ENCODE peak calls at places on chromosomes 3 and 15, in seven cellular contexts. P, G, R, M, V, T and F are unnamed samples.

GRCh38 chr3:50190921-50191660 is at the start of gene GNAT1:
- DNase-seq in P (no peak), G (no peak), R (no peak), M (no peak), V (no peak), T (no peak), F (no peak)

GRCh38 chr15:28885630-28886430 is at the start of gene APBA2:
- DNase-seq in P (no peak), G (no peak), R (peak; percentile 60), M (peak; percentile 2), V (no peak), T (no peak), F (no peak)

GRCh38 chr15:81500081-81500480 is 126.1 kb upstream of the TMC3 start:
- DNase-seq in P (no peak), G (no peak), R (no peak), M (no peak), V (no peak), T (no peak), F (no peak)

GRCh38 chr3:14907043-14907966 is 40.1 kb upstream of the NR2C2 start:
- DNase-seq in P (no peak), G (peak; percentile 52), R (no peak), M (no peak), V (no peak), T (peak; percentile 31), F (no peak)

GRCh38 chr15:85706779-85707518 is 87.8 kb downstream of the KLHL25 start:
- DNase-seq in P (peak; percentile 49), G (no peak), R (peak; percentile 87), M (peak; percentile 42), V (no peak), T (peak; percentile 76), F (no peak)

GRCh38 chr15:43330780-43331086 is 360 bp upstream of the LCMT2 start:
- DNase-seq in P (no peak), G (no peak), R (no peak), M (no peak), V (no peak), T (no peak), F (no peak)

GRCh38 chr15:95937128-95937528 is 393.4 kb upstream of the NR2F2 start:
- DNase-seq in P (no peak), G (no peak), R (no peak), M (no peak), V (no peak), T (no peak), F (no peak)

GRCh38 chr3:59514865-59515482 is 465.1 kb upstream of the CFAP20DC start:
- DNase-seq in P (no peak), G (no peak), R (no peak), M (no peak), V (no peak), T (no peak), F (no peak)

GRCh38 chr15:101049282-101049681 is 130.1 kb downstream of the LRRK1 start:
- DNase-seq in P (no peak), G (no peak), R (no peak), M (no peak), V (no peak), T (no peak), F (no peak)

GRCh38 chr3:188539631-188540194 is 385.8 kb downstream of the LPP start:
- DNase-seq in P (no peak), G (no peak), R (no peak), M (no peak), V (no peak), T (no peak), F (no peak)

GRCh38 chr3:188533612-188534357 is 379.8 kb downstream of the LPP start:
- DNase-seq in P (no peak), G (no peak), R (no peak), M (no peak), V (no peak), T (no peak), F (no peak)

GRCh38 chr3:188531210-188531609 is 377.3 kb downstream of the LPP start:
- DNase-seq in P (no peak), G (no peak), R (no peak), M (no peak), V (no peak), T (no peak), F (no peak)

GRCh38 chr3:188533172-188533571 is 379.2 kb downstream of the LPP start:
- DNase-seq in P (no peak), G (no peak), R (peak; percentile 1), M (no peak), V (no peak), T (no peak), F (no peak)

DNA sequence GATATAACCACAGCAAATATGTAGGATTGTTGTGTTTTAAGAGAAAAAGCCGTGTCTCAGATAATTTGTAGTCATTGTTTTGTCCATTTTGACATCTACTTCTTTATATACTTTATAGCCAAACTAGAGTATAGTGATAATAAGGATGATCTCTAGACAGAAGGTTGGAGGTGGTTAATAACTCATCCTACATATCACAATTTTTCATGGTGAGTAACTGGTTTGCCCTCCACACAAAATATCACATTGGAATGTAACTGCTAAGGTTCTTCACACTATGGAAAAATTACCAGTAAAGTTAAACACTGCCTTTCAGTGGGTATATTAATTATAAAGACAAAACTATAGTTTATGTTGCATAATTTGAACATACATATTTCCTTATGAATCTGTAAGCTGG is 380.7 kb downstream of the LPP start:
- DNase-seq in P (no peak), G (no peak), R (no peak), M (no peak), V (no peak), T (no peak), F (no peak)
- H3K27ac ChIP-seq in P (no peak overlapping the region), G (no peak overlapping the region), R (no peak overlapping the region), M (no peak overlapping the region), V (no peak overlapping the region), T (no peak overlapping the region), F (no peak overlapping the region)

GRCh38 chr3:112638327-112639020 is 2.5 kb downstream of the CCDC80 start:
- DNase-seq in P (peak; percentile 63), G (peak; percentile 39), R (no peak), M (no peak), V (no peak), T (no peak), F (no peak)

GRCh38 chr3:112642912-112643506 is 2.1 kb upstream of the CCDC80 start:
- DNase-seq in P (peak; percentile 87), G (peak; percentile 80), R (peak; percentile 81), M (peak; percentile 65), V (peak; percentile 67), T (peak; percentile 87), F (peak; percentile 83)

GRCh38 chr3:112639451-112640332 is 1.3 kb downstream of the CCDC80 start:
- DNase-seq in P (peak; percentile 40), G (no peak), R (no peak), M (no peak), V (no peak), T (no peak), F (no peak)

GRCh38 chr3:112640864-112641751 is at the start of gene CCDC80:
- DNase-seq in P (peak; percentile 20), G (no peak), R (no peak), M (no peak), V (no peak), T (no peak), F (no peak)

DNA sequence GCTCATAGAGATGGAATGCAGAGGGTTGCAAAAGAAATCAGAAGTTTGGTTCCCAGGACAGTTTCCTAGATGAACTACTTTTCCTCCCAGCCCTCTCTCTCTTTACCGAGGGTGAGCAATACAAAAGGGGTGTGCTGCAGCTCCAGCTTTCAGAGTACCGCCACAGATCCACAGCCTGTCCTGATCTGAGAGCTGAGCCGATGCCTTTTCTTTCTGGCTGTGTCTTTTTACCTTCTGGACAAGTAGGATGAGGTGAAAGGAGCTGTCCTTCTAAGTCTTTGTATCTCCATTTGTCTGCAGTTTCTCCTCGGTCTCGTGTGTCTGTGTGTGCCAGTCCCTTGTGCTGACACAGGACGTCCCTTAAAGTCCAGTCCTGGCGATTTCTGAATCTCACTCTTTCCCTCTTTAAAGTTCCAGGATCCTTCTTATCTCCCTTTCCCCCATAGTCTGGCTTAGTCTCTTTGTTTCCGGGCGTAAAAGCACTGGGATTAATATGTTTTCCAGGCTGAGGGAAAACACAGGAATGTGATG is 545 bp downstream of the CCDC80 start:
- DNase-seq in P (peak; percentile 34), G (no peak), R (no peak), M (no peak), V (no peak), T (no peak), F (no peak)
- H3K4me1 ChIP-seq in P (peaks cover 7% of the 10 kb centered on the region), G (peaks cover 25% of the 10 kb centered on the region), R (peaks cover 1% of the 10 kb centered on the region), M (peaks cover 10% of the 10 kb centered on the region), V (no peaks in the 10 kb centered on the region), T (peaks cover 9% of the 10 kb centered on the region), F (no peaks in the 10 kb centered on the region)

DNA sequence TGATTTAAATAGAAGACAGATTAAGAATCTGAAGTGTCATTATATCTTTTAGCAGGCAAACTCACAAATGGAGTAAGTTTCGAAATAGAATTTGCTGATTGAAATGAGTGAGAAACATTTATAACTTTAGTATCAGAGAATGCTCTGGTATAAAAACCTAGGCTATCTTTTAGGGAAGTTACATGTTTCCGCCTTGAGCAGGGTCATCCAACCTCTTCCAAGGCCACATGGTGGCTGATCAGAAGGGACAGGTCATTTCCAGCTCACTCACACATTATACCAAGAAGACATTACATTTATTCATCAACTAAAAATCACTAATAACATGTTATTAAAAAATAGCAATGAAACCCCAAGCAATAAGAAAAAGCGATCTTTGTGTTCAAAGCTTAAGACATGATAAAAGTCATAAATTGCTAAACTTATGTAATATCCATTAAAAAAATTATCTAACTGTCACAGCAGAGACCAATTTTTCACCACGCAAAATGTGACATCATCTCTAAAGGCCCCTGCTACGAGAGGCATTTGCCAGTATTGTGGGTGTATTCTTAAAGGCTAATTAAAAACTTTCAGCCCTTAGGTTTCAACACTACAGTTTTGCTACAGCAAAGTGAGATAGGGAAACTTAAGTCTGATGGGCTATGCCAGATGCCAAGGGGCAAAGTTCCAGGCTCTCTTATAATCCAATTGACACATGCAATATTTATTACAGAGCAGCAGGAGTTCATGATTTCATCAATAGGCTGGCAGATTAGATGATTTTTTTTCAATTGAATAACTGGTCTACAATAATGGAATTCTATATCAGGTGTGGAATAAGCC is 240.4 kb upstream of the TBL1XR1 start:
- DNase-seq in P (no peak), G (no peak), R (no peak), M (no peak), V (no peak), T (no peak), F (no peak)
- H3K27ac ChIP-seq in P (no peak overlapping the region), G (no peak overlapping the region), R (no peak overlapping the region), M (no peak overlapping the region), V (no peak overlapping the region), T (no peak overlapping the region), F (no peak overlapping the region)

GRCh38 chr3:128995737-128996136 is 1.9 kb upstream of the CFAP92 start:
- DNase-seq in P (no peak), G (no peak), R (no peak), M (no peak), V (no peak), T (no peak), F (no peak)
- H3K4me1 ChIP-seq in P (no peaks in the 10 kb centered on the region), G (peaks cover 20% of the 10 kb centered on the region), R (peaks cover 12% of the 10 kb centered on the region), M (peaks cover 23% of the 10 kb centered on the region), V (no peaks in the 10 kb centered on the region), T (peaks cover 11% of the 10 kb centered on the region), F (no peaks in the 10 kb centered on the region)

GRCh38 chr3:79202471-79203143 is 565.2 kb downstream of the ROBO1 start:
- DNase-seq in P (no peak), G (no peak), R (no peak), M (no peak), V (no peak), T (no peak), F (no peak)
- H3K27ac ChIP-seq in P (no peak overlapping the region), G (no peak overlapping the region), R (no peak overlapping the region), M (no peak overlapping the region), V (no peak overlapping the region), T (no peak overlapping the region), F (no peak overlapping the region)